ENCODE peak calls at places on chromosomes 3 and 15, in four cellular contexts. W is endodermal cell, Q is AG09309, Y is thoracic aorta. F is an unnamed sample.

GRCh38 chr3:32816439-32817194 is 1.2 kb upstream of the TRIM71 start:
- DNase-seq in Q (no peak), Y (no peak), W (peak; percentile 96), F (no peak)

GRCh38 chr15:77552066-77552465 is 80.6 kb downstream of the LINGO1 start:
- DNase-seq in W (no peak), Y (no peak), Q (no peak), F (no peak)

GRCh38 chr3:16897254-16897926 is 12.6 kb downstream of the PLCL2 start:
- DNase-seq in Q (peak; percentile 62), W (no peak), Y (no peak), F (no peak)

GRCh38 chr3:152768478-152768877 is 66.5 kb upstream of the P2RY1 start:
- DNase-seq in Q (no peak), W (no peak), Y (no peak), F (no peak)

GRCh38 chr3:151305081-151305777 is 11.4 kb downstream of the GPR87 start:
- DNase-seq in W (peak; percentile 95), Q (peak; percentile 94), Y (no peak), F (peak; percentile 91)

GRCh38 chr3:22296641-22297040 is 545.6 kb upstream of the ZNF385D start:
- DNase-seq in W (no peak), Y (no peak), Q (no peak), F (no peak)

GRCh38 chr3:140164922-140165590 is 230.1 kb downstream of the CLSTN2 start:
- DNase-seq in Y (no peak), Q (no peak), W (no peak), F (no peak)

GRCh38 chr3:48739617-48739954 is 22.6 kb upstream of the IP6K2 start:
- DNase-seq in Y (no peak), Q (no peak), W (no peak), F (no peak)

GRCh38 chr3:44342191-44342790 is 3.7 kb downstream of the TCAIM start:
- DNase-seq in Q (peak; percentile 35), W (no peak), Y (no peak), F (no peak)

GRCh38 chr3:110419096-110419495 is 652.5 kb upstream of the NECTIN3 start:
- DNase-seq in Q (no peak), Y (no peak), W (no peak), F (no peak)

GRCh38 chr15:66948294-66948693 is 117.1 kb upstream of the SMAD3 start:
- DNase-seq in Y (no peak), Q (no peak), W (no peak), F (no peak)

GRCh38 chr3:78414261-78414660 is 1353.5 kb downstream of the ROBO1 start:
- DNase-seq in W (no peak), Y (no peak), Q (no peak), F (no peak)

GRCh38 chr3:154753101-154753500 is 323.1 kb upstream of the GPR149 start:
- DNase-seq in Y (no peak), Q (no peak), W (no peak), F (no peak)

GRCh38 chr3:197171481-197172067 is 126.8 kb downstream of the DLG1 start:
- DNase-seq in W (no peak), Q (no peak), Y (no peak), F (no peak)

GRCh38 chr3:85912981-85913380 is 954.2 kb downstream of the CADM2 start:
- DNase-seq in Q (no peak), W (no peak), Y (no peak), F (no peak)

GRCh38 chr3:57822686-57823085 is 66.6 kb downstream of the SLMAP start:
- DNase-seq in Y (no peak), W (no peak), Q (no peak), F (no peak)

GRCh38 chr3:160400631-160401150 is 1.2 kb downstream of the SMC4 start:
- DNase-seq in Q (no peak), W (peak; percentile 59), Y (no peak), F (peak; percentile 48)

GRCh38 chr3:131025500-131025899 is 1.1 kb downstream of the ASTE1 start:
- DNase-seq in W (no peak), Q (no peak), Y (no peak), F (no peak)

GRCh38 chr3:124837730-124838186 is 49.4 kb downstream of the ITGB5 start:
- DNase-seq in Y (no peak), Q (no peak), W (peak; percentile 47), F (peak; percentile 65)

GRCh38 chr3:105417538-105418289 is 51.0 kb downstream of the ALCAM start:
- DNase-seq in Y (no peak), W (no peak), Q (no peak), F (no peak)

GRCh38 chr3:161295325-161295724 is 74.2 kb downstream of the NMD3 start:
- DNase-seq in Q (no peak), Y (no peak), W (no peak), F (peak; percentile 23)

GRCh38 chr3:27449530-27450150 is 34.5 kb downstream of the SLC4A7 start:
- DNase-seq in Q (no peak), W (no peak), Y (no peak), F (peak; percentile 13)

GRCh38 chr3:65873028-65873427 is 165.7 kb downstream of the MAGI1 start:
- DNase-seq in W (no peak), Y (no peak), Q (no peak), F (no peak)

DNA sequence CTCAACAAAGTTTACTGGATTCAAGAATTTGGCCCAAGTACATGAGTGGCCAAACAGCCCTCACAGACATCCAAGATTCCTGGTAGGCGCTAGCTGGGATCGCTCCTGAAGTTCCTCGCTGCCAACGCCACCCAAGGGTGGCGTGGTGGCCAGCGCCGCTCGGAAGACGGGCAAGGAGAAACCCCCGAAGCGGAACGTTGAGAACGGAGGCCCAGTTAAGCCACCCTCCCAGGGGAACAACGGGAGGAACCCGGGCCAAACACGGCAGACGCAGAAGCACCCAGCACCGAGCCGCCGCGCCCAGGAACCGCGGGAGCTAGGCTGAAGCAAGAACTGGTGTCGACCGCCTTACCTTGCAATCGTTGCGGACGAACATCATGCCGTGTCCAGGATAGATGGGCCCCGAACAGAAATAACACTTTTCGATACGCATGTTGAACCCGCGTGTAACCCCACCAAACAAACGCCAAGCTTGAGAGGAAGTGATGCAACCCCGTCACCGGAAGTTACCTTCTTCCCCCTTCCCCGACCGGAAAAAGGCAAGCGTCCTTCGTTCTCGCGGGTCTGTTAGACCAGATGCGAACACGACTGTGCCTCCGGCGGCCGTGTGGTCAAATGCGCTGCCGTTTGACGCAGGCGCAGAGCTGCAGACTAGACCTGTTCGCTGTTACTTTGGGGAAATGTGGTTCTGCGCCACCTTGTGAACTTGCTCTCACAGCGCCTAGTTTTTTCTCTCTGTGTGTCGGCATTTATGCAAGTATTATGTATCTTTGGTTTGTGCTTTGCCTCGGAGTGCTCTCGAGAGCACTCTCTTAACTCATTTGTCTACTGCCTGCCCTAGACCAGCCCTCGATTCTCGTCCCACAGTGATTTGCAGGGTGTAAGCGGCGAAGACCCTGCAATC is at the start of gene RSL24D1:
- DNase-seq in Y (peak; percentile 84), W (peak; percentile 98), Q (peak; percentile 94), F (peak; percentile 96)
- TF ChIP-seq CTCF in Y (no peak), W (peak; percentile 67), Q (peak; percentile 31), F (no peak)

DNA sequence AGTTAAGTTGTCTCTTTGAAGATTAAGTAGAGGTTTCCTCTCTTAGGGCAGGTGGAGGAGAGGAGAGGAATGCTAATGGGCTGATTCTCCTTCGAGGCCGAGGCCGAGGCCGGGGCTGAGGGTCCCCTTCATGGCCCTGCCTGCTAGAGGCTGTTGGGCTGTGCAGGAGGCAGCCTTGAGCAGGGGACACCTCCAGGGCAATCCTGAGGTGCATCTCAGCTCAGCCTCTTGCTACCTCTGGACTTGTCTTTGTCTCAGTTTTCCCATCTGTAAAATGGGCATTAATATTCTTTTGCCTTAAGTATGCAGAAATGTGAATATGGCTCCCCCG is 97.7 kb upstream of the PRR20G start:
- DNase-seq in Q (no peak), W (peak; percentile 40), Y (no peak), F (no peak)
- TF ChIP-seq CTCF in Q (no peak), W (no peak), Y (no peak), F (no peak)

GRCh38 chr3:188689101-188689574 is 482.6 kb upstream of the TPRG1 start:
- DNase-seq in Q (peak; percentile 71), W (peak; percentile 50), Y (no peak), F (no peak)

GRCh38 chr3:188690076-188690475 is 481.7 kb upstream of the TPRG1 start:
- DNase-seq in W (no peak), Q (no peak), Y (no peak), F (no peak)

GRCh38 chr3:188685789-188686188 is 486.0 kb upstream of the TPRG1 start:
- DNase-seq in Q (no peak), W (no peak), Y (no peak), F (no peak)

GRCh38 chr3:188686319-188686718 is 485.5 kb upstream of the TPRG1 start:
- DNase-seq in Q (no peak), W (no peak), Y (no peak), F (no peak)

DNA sequence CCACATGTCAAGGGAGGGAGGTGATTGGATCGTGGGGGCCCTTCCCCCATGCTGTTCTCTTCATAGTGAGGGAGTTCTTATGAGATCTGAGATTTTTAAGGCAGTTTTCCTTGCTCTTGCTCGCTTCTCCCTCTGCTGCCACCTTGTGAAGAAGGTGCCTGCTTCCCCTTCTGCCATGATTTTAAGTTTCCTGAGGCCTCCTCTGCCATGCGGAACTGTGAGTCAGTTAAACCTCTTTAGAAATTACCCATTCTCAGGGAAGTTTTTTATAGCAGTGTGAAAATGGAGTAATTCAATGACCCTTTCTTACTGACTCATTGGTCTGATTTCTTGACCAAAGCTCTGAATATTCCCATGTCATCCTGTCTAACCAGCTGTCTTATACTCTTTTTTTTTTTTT is 484.4 kb upstream of the TPRG1 start:
- DNase-seq in Q (peak; percentile 88), Y (no peak), W (peak; percentile 70), F (no peak)
- TF ChIP-seq CTCF in Q (peak; percentile 64), Y (no peak), W (peak; percentile 61), F (no peak)

GRCh38 chr3:134527037-134527436 is 41.2 kb downstream of the CEP63 start:
- DNase-seq in Q (no peak), W (peak; percentile 85), Y (no peak), F (peak; percentile 38)
- TF ChIP-seq CTCF in Q (peak; percentile 23), W (peak; percentile 81), Y (no peak), F (peak; percentile 47)

F was measured in Calu3.